ENCODE peak calls at places on chromosomes 11 and 22, in nine cellular contexts. Y is PC-3, D is GM23248, I is MM.1S, E is OCI-LY7, Z is hepatocyte, O is HCT116, G is neural progenitor cell, L is SK-N-SH. B is an unnamed sample.

GRCh38 chr22:23831781-23832180 is 7.0 kb downstream of the DERL3 start:
- DNase-seq in L (peak), Z (no peak), O (no peak), D (no peak), Y (no peak), E (no peak), I (no peak), G (no peak), B (no peak)

GRCh38 chr11:101436511-101437142 is 147.2 kb downstream of the TRPC6 start:
- DNase-seq in Z (peak), O (peak), G (peak), E (peak), I (peak), D (peak), Y (peak), L (peak), B (peak)

GRCh38 chr22:31206896-31207687 is 5.0 kb upstream of the LIMK2 start:
- DNase-seq in G (no peak), I (no peak), O (no peak), E (no peak), D (no peak), Z (no peak), L (no peak), Y (peak), B (no peak)

GRCh38 chr11:79419120-79419519 is 21.7 kb downstream of the TENM4 start:
- DNase-seq in L (no peak), Y (peak), D (peak), G (no peak), Z (peak), E (no peak), I (no peak), O (peak), B (no peak)

GRCh38 chr11:109023029-109023428 is 358.2 kb downstream of the DDX10 start:
- DNase-seq in D (peak), E (no peak), Y (no peak), I (no peak), L (no peak), Z (no peak), G (no peak), O (no peak), B (no peak)

GRCh38 chr11:122670131-122670530 is 14.6 kb downstream of the UBASH3B start:
- DNase-seq in O (no peak), Y (no peak), L (no peak), D (no peak), E (no peak), G (no peak), Z (no peak), I (no peak), B (no peak)

GRCh38 chr11:122665882-122666281 is 10.4 kb downstream of the UBASH3B start:
- DNase-seq in Z (no peak), I (no peak), L (no peak), O (no peak), Y (no peak), G (no peak), D (no peak), E (no peak), B (no peak)

GRCh38 chr22:30214703-30215405 is 31.7 kb downstream of the LIF start:
- DNase-seq in I (no peak), Y (no peak), E (no peak), G (no peak), L (no peak), O (no peak), Z (no peak), D (no peak), B (peak)

GRCh38 chr22:17213976-17214375 is 5.3 kb downstream of the ADA2 start:
- DNase-seq in L (no peak), Y (peak), O (peak), D (peak), Z (peak), E (peak), G (peak), I (peak), B (peak)

GRCh38 chr11:11937957-11938356 is 70.5 kb downstream of the DKK3 start:
- DNase-seq in O (no peak), L (no peak), I (no peak), D (peak), Y (peak), G (no peak), Z (no peak), E (no peak), B (no peak)

GRCh38 chr11:30451642-30452041 is 128.7 kb downstream of the ARL14EP start:
- DNase-seq in Z (no peak), O (no peak), D (no peak), Y (no peak), I (no peak), E (no peak), L (no peak), G (no peak), B (peak)

GRCh38 chr11:12925520-12925919 is 83.6 kb upstream of the RASSF10 start:
- DNase-seq in L (no peak), I (no peak), E (no peak), Z (no peak), Y (no peak), G (no peak), O (no peak), D (no peak), B (no peak)

GRCh38 chr22:32561163-32561562 is 86.6 kb downstream of the FBXO7 start:
- DNase-seq in Z (no peak), L (no peak), Y (no peak), I (no peak), E (no peak), G (no peak), D (no peak), O (no peak), B (no peak)

GRCh38 chr22:45319319-45319675 is 9.6 kb downstream of the FAM118A start:
- DNase-seq in G (peak), D (peak), L (peak), Z (peak), I (no peak), E (no peak), O (no peak), Y (no peak), B (peak)

GRCh38 chr22:41799486-41800347 is 762 bp upstream of the CCDC134 start:
- DNase-seq in G (peak), Z (peak), I (no peak), E (peak), O (no peak), L (peak), D (peak), Y (no peak), B (peak)

GRCh38 chr11:18590573-18590972 is 2.0 kb upstream of the UEVLD start:
- DNase-seq in Y (no peak), I (no peak), Z (no peak), E (no peak), G (no peak), O (no peak), D (no peak), L (no peak), B (no peak)

GRCh38 chr11:1570001-1570453 is 2.0 kb downstream of the DUSP8 start:
- DNase-seq in D (no peak), I (no peak), L (peak), Z (peak), O (no peak), E (no peak), G (no peak), Y (no peak), B (no peak)

GRCh38 chr11:58561394-58562102 is 14.1 kb downstream of the LPXN start:
- DNase-seq in Y (no peak), Z (no peak), L (no peak), I (no peak), D (peak), O (no peak), G (peak), E (no peak), B (no peak)

GRCh38 chr11:35412285-35412684 is 7.1 kb downstream of the SLC1A2 start:
- DNase-seq in I (no peak), O (no peak), L (peak), Z (no peak), Y (peak), G (peak), E (no peak), D (peak), B (peak)

GRCh38 chr22:49551897-49552659 is 275.6 kb downstream of the BRD1 start:
- DNase-seq in L (no peak), O (no peak), G (no peak), E (no peak), Z (no peak), I (no peak), Y (no peak), D (no peak), B (no peak)

GRCh38 chr11:87421422-87421821 is 383.7 kb downstream of the TMEM135 start:
- DNase-seq in Y (peak), E (peak), D (peak), O (peak), L (peak), Z (peak), I (peak), G (peak), B (peak)

GRCh38 chr11:47786373-47786772 is 19.2 kb upstream of the FNBP4 start:
- DNase-seq in L (peak), D (peak), O (no peak), Z (no peak), G (no peak), Y (no peak), E (no peak), I (no peak), B (no peak)

GRCh38 chr11:77202941-77203900 is 75.2 kb downstream of the MYO7A start:
- DNase-seq in E (no peak), Z (no peak), G (no peak), I (peak), O (no peak), Y (no peak), D (no peak), L (no peak), B (no peak)

GRCh38 chr11:111378773-111379499 is at the start of gene POU2AF1:
- DNase-seq in Y (no peak), I (peak), Z (no peak), L (no peak), G (no peak), D (peak), O (no peak), E (peak), B (peak)

GRCh38 chr11:3341298-3341697 is 37.6 kb downstream of the ZNF195 start:
- DNase-seq in Y (peak), E (peak), D (peak), G (peak), I (peak), O (peak), Z (peak), L (peak), B (peak)

GRCh38 chr11:117425679-117426296 is 98.1 kb downstream of the CEP164 start:
- DNase-seq in D (no peak), O (no peak), Y (no peak), G (no peak), E (no peak), I (no peak), Z (no peak), L (no peak), B (no peak)

GRCh38 chr22:22424210-22424800 is 84.2 kb downstream of the ZNF280B start:
- DNase-seq in D (no peak), L (no peak), E (no peak), O (no peak), Y (no peak), I (no peak), G (peak), Z (no peak), B (peak)

GRCh38 chr22:45537734-45538181 is 35.1 kb downstream of the FBLN1 start:
- DNase-seq in Y (no peak), E (no peak), L (peak), O (no peak), G (no peak), Z (peak), D (peak), I (no peak), B (no peak)

GRCh38 chr11:108961095-108961494 is 296.2 kb downstream of the DDX10 start:
- DNase-seq in G (no peak), O (no peak), I (no peak), E (no peak), L (no peak), D (no peak), Y (no peak), Z (no peak), B (no peak)

GRCh38 chr11:115411114-115411513 is 93.1 kb downstream of the CADM1 start:
- DNase-seq in Z (no peak), Y (no peak), G (no peak), I (no peak), O (no peak), E (no peak), D (no peak), L (no peak), B (no peak)

GRCh38 chr11:57648791-57649735 is 649 bp downstream of the YPEL4 start:
- DNase-seq in L (peak), E (peak), I (peak), D (peak), Y (no peak), O (no peak), Z (peak), G (peak), B (peak)

DNA sequence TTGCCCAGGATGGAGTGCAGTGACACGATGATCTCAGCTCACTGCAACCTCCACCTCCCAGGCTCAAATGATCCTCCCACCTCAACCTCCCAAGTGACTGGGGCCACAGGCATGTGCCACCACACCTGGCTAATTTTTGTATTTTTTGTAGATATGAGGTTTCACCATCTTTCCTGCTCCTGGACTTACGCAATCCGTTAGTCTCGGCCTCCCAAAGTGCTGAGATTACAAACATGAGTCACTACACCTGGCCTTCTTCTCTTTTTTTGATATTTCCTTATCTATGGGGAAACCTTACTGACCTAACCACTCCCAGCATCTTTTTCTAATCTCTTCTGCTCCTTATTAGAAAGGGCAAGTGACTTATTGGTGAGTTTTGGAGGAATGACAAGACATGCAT is 121.7 kb upstream of the CHORDC1 start:
- DNase-seq in D (no peak), L (no peak), I (no peak), Z (no peak), Y (no peak), G (no peak), O (no peak), E (no peak), B (no peak)
- H3K4me3 ChIP-seq in D (no peak), L (no peak), I (no peak), Z (no peak), Y (no peak), G (no peak), O (no peak), E (no peak), B (no peak)

GRCh38 chr11:10376061-10376460 is 71.2 kb downstream of the ADM start:
- DNase-seq in D (no peak), G (no peak), Z (no peak), E (no peak), L (no peak), Y (no peak), I (no peak), O (no peak), B (no peak)

GRCh38 chr11:10377182-10377581 is 72.3 kb downstream of the ADM start:
- DNase-seq in D (no peak), L (no peak), G (no peak), Z (no peak), O (no peak), Y (peak), E (no peak), I (no peak), B (no peak)

GRCh38 chr11:10373929-10374328 is 69.1 kb downstream of the ADM start:
- DNase-seq in Y (no peak), G (no peak), O (no peak), L (no peak), D (no peak), Z (no peak), E (no peak), I (no peak), B (no peak)

GRCh38 chr11:10374386-10374785 is 69.5 kb downstream of the ADM start:
- DNase-seq in D (peak), G (no peak), E (no peak), Y (no peak), O (no peak), L (no peak), Z (no peak), I (no peak), B (no peak)

DNA sequence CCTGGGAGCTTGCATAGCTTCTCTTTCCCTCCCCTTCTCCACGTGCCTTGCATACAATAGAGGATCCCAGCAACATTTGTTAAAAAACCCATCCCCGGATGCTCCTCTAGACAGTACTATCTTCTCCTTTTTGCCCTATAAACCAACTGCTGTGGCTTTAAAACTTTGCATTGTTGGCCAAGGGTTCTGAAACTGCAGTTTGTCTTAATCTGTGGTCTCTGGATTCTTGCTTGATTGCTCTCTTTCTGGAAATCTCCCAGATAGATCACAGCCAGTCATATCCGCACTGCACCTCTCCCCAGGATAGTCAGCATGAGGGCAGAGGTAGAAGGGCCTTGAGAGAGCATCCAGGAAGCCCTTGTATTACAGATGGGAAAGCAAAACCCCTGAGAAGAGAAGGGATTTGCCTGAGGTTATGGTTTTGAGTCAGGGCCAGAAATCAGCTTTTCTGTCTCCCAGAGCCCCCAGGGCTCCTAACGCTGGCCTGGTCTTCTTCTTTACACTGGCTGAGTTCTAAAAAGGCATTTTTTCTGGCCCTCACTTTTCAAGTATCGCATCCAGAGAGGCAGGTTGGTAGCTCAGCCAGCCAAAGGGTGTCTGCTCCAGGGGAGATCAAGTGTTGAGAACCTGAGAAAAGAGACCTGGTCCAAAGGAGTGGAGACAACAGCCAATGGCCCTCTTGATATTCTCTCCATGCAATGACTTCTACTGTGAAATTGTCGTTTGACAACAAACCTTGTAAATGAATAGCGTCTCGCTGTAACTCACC is 70.6 kb downstream of the ADM start:
- DNase-seq in O (no peak), G (no peak), L (no peak), E (no peak), D (peak), Y (peak), I (no peak), Z (no peak), B (no peak)
- TF ChIP-seq EZH2phosphoT487 in O (no peak), G (no peak), L (no peak), E (no peak), D (no peak), Y (no peak), I (no peak), Z (no peak), B (no peak)

GRCh38 chr11:452203-452744 is 2.2 kb downstream of the PTDSS2 start:
- DNase-seq in E (peak), L (no peak), Z (no peak), D (no peak), I (no peak), Y (no peak), G (no peak), O (no peak), B (no peak)

GRCh38 chr11:450809-451451 is 851 bp downstream of the PTDSS2 start:
- DNase-seq in O (peak), L (peak), I (peak), E (peak), G (peak), Y (peak), Z (peak), D (peak), B (peak)

GRCh38 chr11:452916-453527 is 2.9 kb downstream of the PTDSS2 start:
- DNase-seq in Z (no peak), D (no peak), Y (no peak), I (no peak), O (no peak), E (no peak), L (no peak), G (no peak), B (no peak)

GRCh38 chr11:449889-450808 is at the start of gene PTDSS2:
- DNase-seq in G (peak), I (peak), Z (peak), O (peak), D (peak), E (peak), L (peak), Y (peak), B (peak)

GRCh38 chr11:451738-452137 is 1.7 kb downstream of the PTDSS2 start:
- DNase-seq in Y (no peak), E (no peak), D (no peak), O (no peak), L (no peak), Z (no peak), G (no peak), I (no peak), B (no peak)
- H3K4me3 ChIP-seq in Y (peak), E (no peak), D (peak), O (peak), L (peak), Z (no peak), G (no peak), I (no peak), B (peak)

DNA sequence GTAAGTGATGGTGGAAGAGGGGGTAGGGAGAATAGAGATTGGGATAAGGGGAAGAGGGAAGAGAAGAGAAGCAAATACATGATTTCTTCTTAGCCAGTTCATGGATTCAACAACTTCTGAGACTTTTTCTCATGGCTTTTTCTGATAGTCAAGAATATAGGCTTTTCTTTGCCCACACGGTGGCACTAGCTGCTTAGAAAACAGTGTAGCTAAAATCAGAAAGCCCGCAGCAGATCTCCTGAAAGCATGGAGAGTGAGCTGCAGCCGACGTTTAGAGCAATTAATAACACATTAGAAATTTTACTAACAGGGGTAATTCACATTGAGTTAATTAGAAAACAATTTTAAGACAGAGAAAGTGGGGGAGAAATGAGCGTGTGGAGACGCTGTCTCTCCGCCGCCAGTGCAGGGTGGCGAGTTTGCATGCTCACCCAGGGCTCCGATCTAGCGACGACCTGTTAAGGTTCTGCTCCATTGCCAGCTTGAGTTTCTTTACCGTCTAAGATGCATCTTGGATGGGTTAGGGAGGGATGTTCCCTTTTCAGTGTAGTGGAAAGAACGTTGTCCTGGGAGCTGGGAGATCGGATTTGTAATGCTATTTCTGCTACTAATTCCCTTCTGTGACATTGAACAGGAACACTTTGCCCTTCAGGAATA is 3.3 kb upstream of the RAG1 start:
- DNase-seq in Z (peak), G (peak), Y (peak), I (peak), E (peak), L (peak), O (peak), D (peak), B (peak)
- TF ChIP-seq EZH2phosphoT487 in Z (no peak), G (no peak), Y (no peak), I (no peak), E (no peak), L (no peak), O (no peak), D (no peak), B (no peak)

GRCh38 chr22:43541462-43542407 is 129.9 kb downstream of the MPPED1 start:
- DNase-seq in I (no peak), Y (no peak), G (no peak), L (no peak), O (no peak), Z (no peak), D (no peak), E (no peak), B (no peak)
- H3K4me3 ChIP-seq in I (no peak), Y (no peak), G (no peak), L (no peak), O (no peak), Z (no peak), D (no peak), E (no peak), B (no peak)

DNA sequence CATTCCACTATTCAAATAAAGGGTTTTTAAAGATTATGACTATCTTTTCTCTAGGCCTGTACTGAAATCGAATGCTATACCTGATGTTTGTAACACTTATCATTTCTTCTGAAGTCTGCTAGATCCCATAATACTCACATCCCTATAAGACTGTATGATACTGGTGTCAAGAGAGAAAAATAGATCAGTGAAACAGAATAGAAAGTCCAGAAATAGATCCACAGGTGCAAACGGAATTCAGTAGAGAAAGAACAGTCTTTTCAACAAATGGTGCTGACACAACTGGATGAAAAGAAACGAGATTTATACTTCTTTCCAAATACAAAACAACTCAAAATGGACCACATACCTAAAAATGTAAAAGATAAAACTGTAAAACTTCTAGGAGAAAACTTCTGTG is 143.2 kb downstream of the APOL5 start:
- DNase-seq in G (no peak), L (no peak), E (peak), Y (no peak), O (no peak), I (peak), D (no peak), Z (no peak), B (no peak)
- TF ChIP-seq EZH2phosphoT487 in G (no peak), L (no peak), E (no peak), Y (no peak), O (no peak), I (no peak), D (no peak), Z (no peak), B (no peak)

B was measured in GM23338.